ENCODE peak calls at places on chromosomes 1 and 21, in five cellular contexts. One of them, this sample, is unnamed. For H3K27me3 and H3K4me1, the result is how much of the 10 kb centered on the place peaks cover.

GRCh38 chr1:229412056-229412455 is 21.8 kb downstream of the ACTA1 start:
- DNase-seq in tibial artery: no peak
- DNase-seq in upper lobe of left lung: no peak
- DNase-seq in lung: no peak
- DNase-seq in body of pancreas: no peak
- DNase-seq in this sample: no peak

GRCh38 chr1:216186131-216186530 is 237.1 kb downstream of the USH2A start:
- DNase-seq in tibial artery: no peak
- DNase-seq in upper lobe of left lung: no peak
- DNase-seq in lung: no peak
- DNase-seq in body of pancreas: no peak
- DNase-seq in this sample: no peak

GRCh38 chr1:42214447-42214871 is 49.9 kb upstream of the GUCA2A start:
- DNase-seq in tibial artery: peak
- DNase-seq in upper lobe of left lung: no peak
- DNase-seq in lung: peak
- DNase-seq in body of pancreas: peak
- DNase-seq in this sample: no peak

GRCh38 chr21:42137191-42137913 is 66.2 kb downstream of the UMODL1 start:
- DNase-seq in tibial artery: no peak
- DNase-seq in upper lobe of left lung: no peak
- DNase-seq in lung: no peak
- DNase-seq in body of pancreas: no peak
- DNase-seq in this sample: peak

GRCh38 chr1:84936116-84936810 is 43.3 kb upstream of the LPAR3 start:
- DNase-seq in tibial artery: no peak
- DNase-seq in upper lobe of left lung: no peak
- DNase-seq in lung: no peak
- DNase-seq in body of pancreas: peak
- DNase-seq in this sample: no peak

GRCh38 chr1:99784143-99784542 is 17.7 kb upstream of the FRRS1 start:
- DNase-seq in tibial artery: no peak
- DNase-seq in upper lobe of left lung: no peak
- DNase-seq in lung: no peak
- DNase-seq in body of pancreas: no peak
- DNase-seq in this sample: no peak

GRCh38 chr1:17335821-17336718 is 28.1 kb downstream of the PADI4 start:
- DNase-seq in tibial artery: no peak
- DNase-seq in upper lobe of left lung: no peak
- DNase-seq in lung: peak
- DNase-seq in body of pancreas: peak
- DNase-seq in this sample: peak

GRCh38 chr1:46692806-46693770 is 21.4 kb downstream of the TEX38 start:
- DNase-seq in tibial artery: no peak
- DNase-seq in upper lobe of left lung: no peak
- DNase-seq in lung: no peak
- DNase-seq in body of pancreas: no peak
- DNase-seq in this sample: no peak

GRCh38 chr1:235873045-235873444 is 6.3 kb upstream of the LYST start:
- DNase-seq in tibial artery: no peak
- DNase-seq in upper lobe of left lung: no peak
- DNase-seq in lung: no peak
- DNase-seq in body of pancreas: no peak
- DNase-seq in this sample: no peak

GRCh38 chr1:162695687-162696086 is 63.4 kb downstream of the DDR2 start:
- DNase-seq in tibial artery: no peak
- DNase-seq in upper lobe of left lung: no peak
- DNase-seq in lung: no peak
- DNase-seq in body of pancreas: no peak
- DNase-seq in this sample: no peak

GRCh38 chr1:15504436-15504835 is 19.6 kb downstream of the CASP9 start:
- DNase-seq in tibial artery: no peak
- DNase-seq in upper lobe of left lung: no peak
- DNase-seq in lung: no peak
- DNase-seq in body of pancreas: no peak
- DNase-seq in this sample: no peak

GRCh38 chr1:116827607-116828125 is 73.4 kb downstream of the CD2 start:
- DNase-seq in tibial artery: no peak
- DNase-seq in upper lobe of left lung: no peak
- DNase-seq in lung: no peak
- DNase-seq in body of pancreas: no peak
- DNase-seq in this sample: no peak

GRCh38 chr1:161998811-161999210 is 24.9 kb downstream of the OLFML2B start:
- DNase-seq in tibial artery: no peak
- DNase-seq in upper lobe of left lung: peak
- DNase-seq in lung: no peak
- DNase-seq in body of pancreas: no peak
- DNase-seq in this sample: no peak

GRCh38 chr1:163885510-163885909 is 563.8 kb downstream of the NUF2 start:
- DNase-seq in tibial artery: no peak
- DNase-seq in upper lobe of left lung: peak
- DNase-seq in lung: no peak
- DNase-seq in body of pancreas: no peak
- DNase-seq in this sample: no peak

GRCh38 chr21:40047993-40048730 is 180.9 kb downstream of the PCP4 start:
- DNase-seq in tibial artery: peak
- DNase-seq in upper lobe of left lung: no peak
- DNase-seq in lung: no peak
- DNase-seq in body of pancreas: peak
- DNase-seq in this sample: no peak

GRCh38 chr1:204498980-204499379 is 4.4 kb upstream of the PIK3C2B start:
- DNase-seq in tibial artery: no peak
- DNase-seq in upper lobe of left lung: no peak
- DNase-seq in lung: no peak
- DNase-seq in body of pancreas: no peak
- DNase-seq in this sample: no peak

GRCh38 chr1:172662464-172663109 is 3.7 kb downstream of the FASLG start:
- DNase-seq in tibial artery: peak
- DNase-seq in upper lobe of left lung: peak
- DNase-seq in lung: peak
- DNase-seq in body of pancreas: peak
- DNase-seq in this sample: peak

GRCh38 chr1:205499789-205500188 is 4.7 kb upstream of the CDK18 start:
- DNase-seq in tibial artery: no peak
- DNase-seq in upper lobe of left lung: no peak
- DNase-seq in lung: no peak
- DNase-seq in body of pancreas: no peak
- DNase-seq in this sample: no peak

DNA sequence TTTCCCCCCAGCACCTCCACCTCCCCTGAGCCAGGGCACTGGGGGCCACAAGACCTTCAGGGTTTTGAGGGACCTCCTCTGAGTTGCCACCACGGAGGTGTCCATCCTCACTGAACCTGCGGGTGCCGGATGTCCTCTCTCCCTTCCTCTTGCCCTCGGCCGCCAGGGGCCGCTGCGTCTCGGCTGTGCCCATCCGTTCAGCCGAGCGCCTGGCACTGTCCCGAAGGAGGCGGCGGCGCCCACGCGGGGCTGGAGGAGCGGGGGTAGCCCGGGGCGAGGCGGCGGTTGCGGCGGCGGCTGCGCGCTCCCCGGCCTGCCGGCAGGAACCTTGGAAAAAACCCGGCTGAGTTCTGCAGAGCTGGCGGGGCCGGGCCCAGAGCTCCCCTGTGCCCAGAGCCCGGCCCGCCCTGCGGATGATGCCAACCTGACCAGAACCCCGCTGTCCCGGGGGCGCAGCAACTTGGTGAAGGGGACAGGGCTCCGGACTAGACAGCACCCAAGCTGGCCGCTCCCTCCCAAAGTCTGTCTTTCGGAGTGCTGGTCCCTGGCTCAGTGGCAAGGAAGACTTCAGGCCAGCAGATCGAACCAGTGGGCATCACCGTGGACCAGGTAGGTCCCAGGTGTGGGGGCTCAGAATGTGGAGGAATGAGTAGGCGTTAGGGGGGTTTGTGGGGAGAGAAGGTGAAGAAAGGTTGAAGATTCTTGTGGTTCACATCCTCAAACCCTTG is 3.7 kb upstream of the PPM1J start:
- DNase-seq in tibial artery: peak
- DNase-seq in upper lobe of left lung: peak
- DNase-seq in lung: peak
- DNase-seq in body of pancreas: peak
- DNase-seq in this sample: peak
- H3K27me3 ChIP-seq in tibial artery: under half
- H3K27me3 ChIP-seq in upper lobe of left lung: under half
- H3K27me3 ChIP-seq in lung: under half
- H3K27me3 ChIP-seq in body of pancreas: under half
- H3K27me3 ChIP-seq in this sample: under half

GRCh38 chr1:208212893-208213292 is 31.3 kb downstream of the PLXNA2 start:
- DNase-seq in tibial artery: no peak
- DNase-seq in upper lobe of left lung: no peak
- DNase-seq in lung: no peak
- DNase-seq in body of pancreas: no peak
- DNase-seq in this sample: no peak
- H3K4me1 ChIP-seq in tibial artery: under half
- H3K4me1 ChIP-seq in upper lobe of left lung: half or more
- H3K4me1 ChIP-seq in lung: under half
- H3K4me1 ChIP-seq in body of pancreas: under half
- H3K4me1 ChIP-seq in this sample: under half

GRCh38 chr1:86754265-86754974 is 50.0 kb downstream of the SH3GLB1 start:
- DNase-seq in tibial artery: no peak
- DNase-seq in upper lobe of left lung: no peak
- DNase-seq in lung: no peak
- DNase-seq in body of pancreas: no peak
- DNase-seq in this sample: no peak

GRCh38 chr1:86756062-86756406 is 51.7 kb downstream of the SH3GLB1 start:
- DNase-seq in tibial artery: no peak
- DNase-seq in upper lobe of left lung: no peak
- DNase-seq in lung: no peak
- DNase-seq in body of pancreas: no peak
- DNase-seq in this sample: no peak

GRCh38 chr1:86750076-86750475 is 45.7 kb downstream of the SH3GLB1 start:
- DNase-seq in tibial artery: no peak
- DNase-seq in upper lobe of left lung: no peak
- DNase-seq in lung: no peak
- DNase-seq in body of pancreas: no peak
- DNase-seq in this sample: no peak

GRCh38 chr1:86750530-86750929 is 46.2 kb downstream of the SH3GLB1 start:
- DNase-seq in tibial artery: no peak
- DNase-seq in upper lobe of left lung: no peak
- DNase-seq in lung: no peak
- DNase-seq in body of pancreas: no peak
- DNase-seq in this sample: no peak

DNA sequence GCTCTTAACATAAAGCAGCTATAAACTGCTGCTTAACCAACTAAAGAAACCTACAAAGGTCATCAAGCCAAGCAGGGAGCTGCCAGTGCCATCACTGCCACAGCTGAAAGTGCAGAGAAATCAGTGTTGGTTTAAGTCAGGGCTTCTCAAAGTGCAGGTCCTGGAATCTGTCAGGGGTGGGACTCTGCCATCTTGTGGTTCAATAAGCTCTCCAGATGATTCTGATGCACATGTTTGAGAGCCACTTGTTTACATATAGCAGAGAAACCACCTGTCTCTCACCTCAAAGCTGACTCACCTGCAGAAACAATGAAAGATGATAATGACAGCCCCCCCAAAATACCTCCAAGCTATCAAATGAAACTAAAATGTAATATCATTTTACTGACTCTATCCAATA is 49.3 kb downstream of the SH3GLB1 start:
- DNase-seq in tibial artery: no peak
- DNase-seq in upper lobe of left lung: no peak
- DNase-seq in lung: no peak
- DNase-seq in body of pancreas: no peak
- DNase-seq in this sample: no peak
- TF ChIP-seq CTCF in tibial artery: no peak
- TF ChIP-seq CTCF in upper lobe of left lung: no peak
- TF ChIP-seq CTCF in lung: no peak
- TF ChIP-seq CTCF in body of pancreas: no peak
- TF ChIP-seq CTCF in this sample: peak

GRCh38 chr1:156645058-156645457 is 3.1 kb downstream of the BCAN start:
- DNase-seq in tibial artery: no peak
- DNase-seq in upper lobe of left lung: no peak
- DNase-seq in lung: no peak
- DNase-seq in body of pancreas: no peak
- DNase-seq in this sample: no peak
- H3K27me3 ChIP-seq in tibial artery: under half
- H3K27me3 ChIP-seq in upper lobe of left lung: under half
- H3K27me3 ChIP-seq in lung: under half
- H3K27me3 ChIP-seq in body of pancreas: under half
- H3K27me3 ChIP-seq in this sample: under half

GRCh38 chr1:154326546-154327465 is 1.5 kb downstream of the ATP8B2 start:
- DNase-seq in tibial artery: peak
- DNase-seq in upper lobe of left lung: no peak
- DNase-seq in lung: peak
- DNase-seq in body of pancreas: no peak
- DNase-seq in this sample: peak

GRCh38 chr1:154325583-154326545 is 539 bp downstream of the ATP8B2 start:
- DNase-seq in tibial artery: peak
- DNase-seq in upper lobe of left lung: peak
- DNase-seq in lung: peak
- DNase-seq in body of pancreas: peak
- DNase-seq in this sample: peak

GRCh38 chr1:154328318-154329151 is 3.2 kb downstream of the ATP8B2 start:
- DNase-seq in tibial artery: peak
- DNase-seq in upper lobe of left lung: peak
- DNase-seq in lung: peak
- DNase-seq in body of pancreas: peak
- DNase-seq in this sample: peak

GRCh38 chr1:154329152-154329521 is 3.8 kb downstream of the ATP8B2 start:
- DNase-seq in tibial artery: no peak
- DNase-seq in upper lobe of left lung: no peak
- DNase-seq in lung: no peak
- DNase-seq in body of pancreas: no peak
- DNase-seq in this sample: no peak

DNA sequence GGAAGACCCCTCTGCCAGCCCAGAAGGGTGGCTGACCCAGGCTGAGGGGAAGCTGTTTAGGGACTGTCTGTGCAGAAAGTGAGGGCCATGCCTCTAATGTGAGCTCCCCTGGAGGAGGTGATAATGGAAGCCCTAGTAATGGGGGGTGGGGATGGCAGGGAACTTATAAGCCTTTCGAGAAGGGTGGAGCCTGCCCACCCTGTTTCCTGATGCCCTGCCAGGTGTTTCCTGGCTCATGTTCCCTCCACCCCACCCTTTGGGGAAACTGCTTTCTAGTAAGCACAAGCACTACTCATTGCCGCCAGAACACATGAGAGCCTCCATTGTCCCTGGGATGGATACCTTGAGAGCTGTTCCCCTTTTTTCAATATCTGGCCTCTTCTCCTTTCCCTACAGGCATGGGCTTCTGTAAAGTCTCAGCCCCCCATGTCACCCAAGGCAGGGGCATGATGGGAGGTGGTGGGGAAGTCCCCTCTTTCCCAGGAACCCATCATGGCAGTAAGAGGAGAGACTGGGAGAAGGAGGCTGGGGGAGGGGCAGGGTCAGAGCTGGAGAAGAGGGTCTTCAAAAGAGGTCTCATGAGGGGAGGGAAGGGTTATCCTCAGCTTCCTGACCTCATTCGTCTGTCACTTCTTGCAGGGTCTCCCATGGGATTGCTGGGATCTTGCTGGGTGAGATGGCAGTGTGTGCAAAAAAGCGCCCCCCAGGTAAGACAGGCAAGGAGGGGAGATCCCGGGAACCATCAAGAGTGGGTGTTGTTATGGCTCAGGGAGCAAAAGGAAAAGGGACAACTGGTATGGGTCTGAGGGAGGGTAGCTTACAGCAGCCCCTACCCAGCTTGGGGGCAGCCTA is 2.4 kb downstream of the ATP8B2 start:
- DNase-seq in tibial artery: no peak
- DNase-seq in upper lobe of left lung: no peak
- DNase-seq in lung: peak
- DNase-seq in body of pancreas: no peak
- DNase-seq in this sample: no peak
- H3K4me1 ChIP-seq in tibial artery: under half
- H3K4me1 ChIP-seq in upper lobe of left lung: half or more
- H3K4me1 ChIP-seq in lung: under half
- H3K4me1 ChIP-seq in body of pancreas: under half
- H3K4me1 ChIP-seq in this sample: under half